ENCODE peak calls at places on chromosomes 11 and 22, in ten cellular contexts. Y is stimulated activated CD4-positive, alpha-beta T cell treated with anti-CD3 and anti-CD28 coated beads, Interleukin-12 subunit alpha, Interleukin-12 subunit beta, amount 100 ng/mL, for 24 hours; D is effector CD4-positive, alpha-beta T cell; L is H4; R is kidney tubule cell; G is BJ; Z is non-pigmented ciliary epithelial cell; X is effector CD8-positive, alpha-beta T cell; S is ACHN; T is activated T-cell treated with anti-CD3 and anti-CD28 coated beads for 48 hours. F is an unnamed sample.

GRCh38 chr11:48079602-48080001 is 99.2 kb downstream of the PTPRJ start:
- DNase-seq in Y (no peak), D (no peak), L (no peak), R (no peak), G (no peak), Z (no peak), X (no peak), S (no peak), T (no peak), F (no peak)

GRCh38 chr11:113153847-113154246 is 160.5 kb upstream of the TTC12 start:
- DNase-seq in Y (no peak), D (no peak), L (no peak), R (no peak), G (no peak), Z (no peak), X (no peak), S (no peak), T (no peak), F (no peak)

GRCh38 chr11:120335596-120335927 is 651 bp upstream of the ARHGEF12 start:
- DNase-seq in Y (no peak), D (no peak), L (no peak), R (no peak), G (no peak), Z (no peak), X (no peak), S (no peak), T (no peak), F (no peak)

GRCh38 chr11:126410649-126411048 is 55.2 kb downstream of the ST3GAL4 start:
- DNase-seq in Y (no peak), D (no peak), L (no peak), R (no peak), G (no peak), Z (no peak), X (no peak), S (no peak), T (no peak), F (no peak)

GRCh38 chr11:132248585-132248984 is 878.2 kb downstream of the NTM start:
- DNase-seq in Y (no peak), D (no peak), L (no peak), R (no peak), G (no peak), Z (no peak), X (no peak), S (no peak), T (no peak), F (no peak)

GRCh38 chr11:107606122-107606521 is 15.2 kb downstream of the ELMOD1 start:
- DNase-seq in Y (no peak), D (no peak), L (peak), R (no peak), G (no peak), Z (no peak), X (no peak), S (peak), T (no peak), F (no peak)

GRCh38 chr11:6682936-6683861 is at the start of gene MRPL17:
- DNase-seq in Y (peak), D (peak), L (peak), R (peak), G (peak), Z (peak), X (peak), S (peak), T (peak), F (peak)

GRCh38 chr11:35270342-35270741 is 131.4 kb downstream of the CD44 start:
- DNase-seq in Y (no peak), D (no peak), L (no peak), R (no peak), G (no peak), Z (no peak), X (no peak), S (no peak), T (no peak), F (no peak)

GRCh38 chr11:35162795-35163194 is 23.8 kb downstream of the CD44 start:
- DNase-seq in Y (no peak), D (no peak), L (no peak), R (no peak), G (no peak), Z (no peak), X (no peak), S (peak), T (no peak), F (no peak)

GRCh38 chr22:44701824-44702478 is at the start of gene PRR5:
- DNase-seq in Y (peak), D (peak), L (peak), R (peak), G (peak), Z (no peak), X (peak), S (peak), T (peak), F (peak)

GRCh38 chr11:126628790-126629621 is 273.5 kb downstream of the ST3GAL4 start:
- DNase-seq in Y (no peak), D (no peak), L (no peak), R (no peak), G (peak), Z (no peak), X (no peak), S (no peak), T (no peak), F (no peak)

GRCh38 chr11:61814958-61815789 is 1.6 kb downstream of the FADS1 start:
- DNase-seq in Y (peak), D (peak), L (peak), R (peak), G (peak), Z (peak), X (peak), S (peak), T (peak), F (peak)

GRCh38 chr11:111021131-111021530 is 224.4 kb upstream of the POU2AF2 start:
- DNase-seq in Y (no peak), D (no peak), L (no peak), R (no peak), G (no peak), Z (no peak), X (no peak), S (no peak), T (no peak), F (peak)

GRCh38 chr11:44018127-44018521 is 29.7 kb upstream of the ACCSL start:
- DNase-seq in Y (no peak), D (no peak), L (no peak), R (no peak), G (no peak), Z (no peak), X (no peak), S (no peak), T (no peak), F (no peak)

GRCh38 chr11:95682552-95682951 is 107.0 kb downstream of the FAM76B start:
- DNase-seq in Y (peak), D (no peak), L (no peak), R (peak), G (no peak), Z (no peak), X (no peak), S (no peak), T (no peak), F (peak)

GRCh38 chr11:68890490-68891231 is 13.0 kb downstream of the MRPL21 start:
- DNase-seq in Y (no peak), D (no peak), L (no peak), R (no peak), G (peak), Z (peak), X (no peak), S (no peak), T (no peak), F (peak)

GRCh38 chr11:14179126-14179820 is 179.7 kb downstream of the RRAS2 start:
- DNase-seq in Y (no peak), D (no peak), L (peak), R (no peak), G (peak), Z (no peak), X (no peak), S (no peak), T (no peak), F (peak)

GRCh38 chr11:6778518-6778917 is 4.3 kb upstream of the OR2AG1 start:
- DNase-seq in Y (no peak), D (no peak), L (no peak), R (no peak), G (no peak), Z (no peak), X (no peak), S (no peak), T (no peak), F (no peak)

GRCh38 chr11:129968611-129969419 is 33.8 kb downstream of the PRDM10 start:
- DNase-seq in Y (no peak), D (no peak), L (no peak), R (no peak), G (no peak), Z (no peak), X (no peak), S (no peak), T (no peak), F (no peak)

GRCh38 chr11:13487661-13488030 is 8.2 kb downstream of the PTH start:
- DNase-seq in Y (no peak), D (peak), L (peak), R (peak), G (no peak), Z (no peak), X (no peak), S (peak), T (peak), F (no peak)

GRCh38 chr11:128195057-128195751 is 392.2 kb downstream of the ETS1 start:
- DNase-seq in Y (peak), D (peak), L (no peak), R (no peak), G (no peak), Z (no peak), X (peak), S (no peak), T (no peak), F (no peak)

GRCh38 chr11:20112291-20113146 is 47.8 kb downstream of the DBX1 start:
- DNase-seq in Y (no peak), D (no peak), L (peak), R (peak), G (peak), Z (peak), X (no peak), S (peak), T (no peak), F (peak)

GRCh38 chr11:128902515-128903066 is 11.4 kb downstream of the KCNJ5 start:
- DNase-seq in Y (no peak), D (no peak), L (no peak), R (no peak), G (no peak), Z (peak), X (no peak), S (no peak), T (no peak), F (peak)

GRCh38 chr11:19978668-19979518 is 181.4 kb downstream of the DBX1 start:
- DNase-seq in Y (no peak), D (no peak), L (peak), R (peak), G (no peak), Z (peak), X (no peak), S (peak), T (no peak), F (peak)

GRCh38 chr11:65588199-65589054 is 7.2 kb downstream of the KCNK7 start:
- DNase-seq in Y (peak), D (peak), L (no peak), R (peak), G (no peak), Z (no peak), X (peak), S (peak), T (peak), F (peak)

GRCh38 chr22:24822471-24822870 is 16.5 kb downstream of the SGSM1 start:
- DNase-seq in Y (no peak), D (no peak), L (no peak), R (no peak), G (no peak), Z (no peak), X (no peak), S (no peak), T (no peak), F (no peak)

GRCh38 chr11:69632900-69633299 is 8.1 kb upstream of the CCND1 start:
- DNase-seq in Y (no peak), D (no peak), L (no peak), R (no peak), G (no peak), Z (no peak), X (no peak), S (no peak), T (no peak), F (no peak)

GRCh38 chr11:1671658-1672057 is 25.3 kb upstream of the KRTAP5-6 start:
- DNase-seq in Y (no peak), D (no peak), L (no peak), R (no peak), G (no peak), Z (no peak), X (no peak), S (no peak), T (no peak), F (no peak)

GRCh38 chr22:45328822-45329535 is 19.2 kb downstream of the FAM118A start:
- DNase-seq in Y (no peak), D (no peak), L (no peak), R (no peak), G (no peak), Z (no peak), X (no peak), S (no peak), T (no peak), F (no peak)

GRCh38 chr22:50569041-50569459 is 6.3 kb upstream of the SYCE3 start:
- DNase-seq in Y (no peak), D (no peak), L (no peak), R (peak), G (no peak), Z (no peak), X (no peak), S (no peak), T (no peak), F (no peak)

GRCh38 chr11:57427692-57428082 is 766 bp upstream of the SLC43A3 start:
- DNase-seq in Y (no peak), D (no peak), L (no peak), R (no peak), G (no peak), Z (no peak), X (no peak), S (no peak), T (no peak), F (no peak)

GRCh38 chr11:124605719-124606118 is 5.5 kb upstream of the PANX3 start:
- DNase-seq in Y (no peak), D (no peak), L (no peak), R (peak), G (no peak), Z (no peak), X (no peak), S (no peak), T (no peak), F (no peak)

GRCh38 chr11:112113539-112114457 is 27.1 kb downstream of the SDHD start:
- DNase-seq in Y (no peak), D (no peak), L (peak), R (peak), G (no peak), Z (no peak), X (no peak), S (peak), T (no peak), F (peak)

GRCh38 chr11:88179141-88179540 is 3.9 kb upstream of the RAB38 start:
- DNase-seq in Y (peak), D (no peak), L (peak), R (peak), G (no peak), Z (peak), X (no peak), S (no peak), T (no peak), F (peak)

GRCh38 chr11:68889948-68890446 is 13.6 kb downstream of the MRPL21 start:
- DNase-seq in Y (no peak), D (no peak), L (no peak), R (no peak), G (peak), Z (peak), X (no peak), S (no peak), T (peak), F (peak)

GRCh38 chr11:113715273-113715672 is 9.2 kb upstream of the TMPRSS5 start:
- DNase-seq in Y (no peak), D (no peak), L (no peak), R (no peak), G (no peak), Z (no peak), X (no peak), S (no peak), T (no peak), F (no peak)

F was measured in astrocyte of the spinal cord.